ENCODE peak calls at places on chromosomes 7 and 10, in nine cellular contexts. N is CD8-positive, alpha-beta T cell; E is WTC11; Q is Peyer's patch; S is tibial nerve; M is H9; C is keratinocyte; O is GM20000; W is endodermal cell. I is an unnamed sample.

GRCh38 chr7:85237721-85238120 is 50.9 kb upstream of the SEMA3D start:
- DNase-seq in N (no peak), E (no peak), Q (no peak), S (no peak), M (no peak), C (no peak), O (no peak), W (no peak), I (no peak)

GRCh38 chr7:79245623-79246249 is 207.7 kb downstream of the MAGI2 start:
- DNase-seq in N (no peak), E (no peak), Q (no peak), S (no peak), M (no peak), C (no peak), O (no peak), W (no peak), I (no peak)

GRCh38 chr10:126027707-126028106 is 131.3 kb downstream of the FANK1 start:
- DNase-seq in N (no peak), E (no peak), Q (no peak), S (no peak), M (no peak), C (no peak), O (no peak), W (no peak), I (no peak)

GRCh38 chr7:2812831-2813230 is 31.3 kb downstream of the GNA12 start:
- DNase-seq in N (no peak), E (no peak), Q (no peak), S (no peak), M (no peak), C (no peak), O (no peak), W (peak; percentile 6), I (no peak)

GRCh38 chr7:116399808-116400207 is 99.7 kb upstream of the CAV2 start:
- DNase-seq in N (no peak), E (no peak), Q (no peak), S (no peak), M (no peak), C (peak; percentile 67), O (no peak), W (no peak), I (no peak)

GRCh38 chr10:21315321-21316220 is 209.9 kb downstream of the SKIDA1 start:
- DNase-seq in N (no peak), E (peak; percentile 50), Q (no peak), S (peak; percentile 38), M (peak; percentile 78), C (peak; percentile 82), O (no peak), W (peak; percentile 92), I (no peak)

GRCh38 chr7:27661776-27662489 is 750 bp downstream of the HIBADH start:
- DNase-seq in N (peak; percentile 64), E (peak; percentile 30), Q (peak; percentile 66), S (no peak), M (no peak), C (no peak), O (peak; percentile 46), W (peak; percentile 82), I (no peak)

GRCh38 chr10:82267014-82267413 is 392.0 kb downstream of the NRG3 start:
- DNase-seq in N (no peak), E (no peak), Q (no peak), S (no peak), M (no peak), C (no peak), O (no peak), W (no peak), I (no peak)

GRCh38 chr7:151539055-151539714 is 19.5 kb upstream of the RHEB start:
- DNase-seq in N (no peak), E (no peak), Q (no peak), S (no peak), M (peak; percentile 56), C (no peak), O (peak; percentile 25), W (peak; percentile 68), I (no peak)

GRCh38 chr10:26697163-26697921 is at the start of gene PDSS1:
- DNase-seq in N (peak; percentile 82), E (peak; percentile 70), Q (peak; percentile 89), S (peak; percentile 45), M (peak; percentile 63), C (no peak), O (peak; percentile 94), W (peak; percentile 87), I (peak; percentile 62)

GRCh38 chr10:52170776-52171175 is 143.3 kb upstream of the DKK1 start:
- DNase-seq in N (no peak), E (no peak), Q (no peak), S (no peak), M (peak; percentile 66), C (no peak), O (no peak), W (no peak), I (no peak)

GRCh38 chr10:101228682-101229274 is 485 bp downstream of the LBX1 start:
- DNase-seq in N (no peak), E (peak; percentile 65), Q (no peak), S (no peak), M (peak; percentile 61), C (no peak), O (peak; percentile 58), W (peak; percentile 82), I (no peak)

GRCh38 chr7:140982508-140982907 is 32.2 kb downstream of the MRPS33 start:
- DNase-seq in N (no peak), E (no peak), Q (no peak), S (no peak), M (no peak), C (no peak), O (no peak), W (no peak), I (no peak)

GRCh38 chr10:114917927-114918672 is 19.9 kb upstream of the TRUB1 start:
- DNase-seq in N (no peak), E (no peak), Q (no peak), S (no peak), M (no peak), C (no peak), O (no peak), W (peak; percentile 57), I (no peak)

DNA sequence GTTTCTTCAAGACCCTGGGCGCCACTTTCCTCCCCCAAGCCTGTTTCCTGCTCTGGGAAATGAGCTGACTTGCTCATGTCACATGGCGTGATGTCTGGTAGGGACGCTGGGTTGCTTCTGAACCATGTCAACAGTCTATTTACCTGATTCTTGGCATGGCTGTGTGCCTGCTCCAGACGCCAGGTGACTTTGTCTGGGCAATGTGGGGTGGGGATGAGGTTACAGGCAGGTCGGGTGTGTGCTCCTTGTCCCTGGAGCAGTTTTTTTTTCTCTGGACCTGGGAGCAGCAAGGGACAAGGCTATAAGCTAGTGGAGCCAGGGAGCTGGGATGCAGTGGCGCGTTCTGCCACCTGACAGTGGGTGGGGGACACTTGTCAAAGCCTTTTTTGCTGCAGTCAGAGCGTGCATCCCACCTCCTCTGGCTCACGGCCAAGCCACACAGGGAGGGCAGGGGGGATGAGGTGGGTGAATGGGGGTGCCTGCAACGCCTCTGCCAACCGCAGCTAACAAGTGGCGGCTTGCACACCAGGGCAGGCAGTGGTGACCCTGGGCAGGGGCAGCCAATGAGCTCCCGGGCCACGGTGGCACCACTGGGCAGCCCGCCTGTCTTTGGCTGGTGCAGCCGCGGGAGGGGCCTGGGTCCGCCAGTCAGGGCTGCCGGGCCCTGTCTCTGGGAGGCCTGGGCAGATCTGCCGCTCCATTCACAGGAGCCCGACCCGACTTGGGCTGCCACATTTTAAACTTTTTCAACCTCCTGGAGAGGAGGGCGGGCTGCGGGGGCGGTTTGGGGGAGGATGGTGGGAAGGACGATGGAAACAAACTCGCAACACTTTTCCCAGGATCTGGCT is 22.9 kb downstream of the DNAJB12 start:
- DNase-seq in N (peak; percentile 92), E (peak; percentile 81), Q (peak; percentile 93), S (peak; percentile 64), M (peak; percentile 99), C (peak; percentile 95), O (peak; percentile 68), W (peak; percentile 99), I (no peak)
- TF ChIP-seq CTCF in N (peak; percentile 28), E (no peak), Q (peak; percentile 72), S (peak; percentile 25), M (peak; percentile 50), C (no peak), O (no peak), W (peak; percentile 49), I (no peak)

GRCh38 chr10:112115781-112116385 is 67.7 kb downstream of the GPAM start:
- DNase-seq in N (no peak), E (peak; percentile 72), Q (peak; percentile 65), S (no peak), M (peak; percentile 79), C (no peak), O (peak; percentile 74), W (peak; percentile 89), I (no peak)
- TF ChIP-seq CTCF in N (peak; percentile 58), E (peak; percentile 66), Q (peak; percentile 58), S (peak; percentile 55), M (peak; percentile 87), C (peak; percentile 68), O (peak; percentile 82), W (peak; percentile 87), I (peak; percentile 57)

DNA sequence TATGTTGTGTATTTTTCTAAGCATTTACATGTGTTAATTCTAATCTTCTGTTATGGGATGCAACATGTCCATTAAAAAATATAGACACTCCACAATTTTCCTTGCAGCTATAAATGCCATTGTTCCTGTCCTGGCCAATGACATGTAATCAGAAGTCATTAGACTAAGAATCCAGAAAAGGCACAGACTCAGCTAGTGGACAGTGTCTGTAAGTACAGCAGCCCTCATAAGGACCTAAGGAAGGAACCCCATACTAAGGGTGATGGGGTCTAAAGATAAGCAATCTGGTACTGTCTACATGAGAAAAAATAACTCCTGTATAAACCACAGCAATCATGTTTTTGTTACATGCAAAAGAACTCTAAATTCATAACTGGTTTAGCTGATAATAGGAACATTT is 115.9 kb downstream of the GPR85 start:
- DNase-seq in N (no peak), E (no peak), Q (no peak), S (no peak), M (no peak), C (no peak), O (no peak), W (no peak), I (no peak)
- TF ChIP-seq CTCF in N (no peak), E (no peak), Q (no peak), S (no peak), M (peak; percentile 20), C (no peak), O (no peak), W (peak; percentile 23), I (no peak)

GRCh38 chr10:129854181-129854580 is 109.9 kb downstream of the EBF3 start:
- DNase-seq in N (no peak), E (no peak), Q (no peak), S (no peak), M (no peak), C (no peak), O (no peak), W (no peak), I (no peak)

GRCh38 chr10:129851941-129852650 is 112.0 kb downstream of the EBF3 start:
- DNase-seq in N (no peak), E (no peak), Q (no peak), S (no peak), M (no peak), C (no peak), O (no peak), W (no peak), I (no peak)

GRCh38 chr10:129852829-129853228 is 111.2 kb downstream of the EBF3 start:
- DNase-seq in N (no peak), E (no peak), Q (no peak), S (no peak), M (no peak), C (no peak), O (no peak), W (no peak), I (no peak)

GRCh38 chr10:129854796-129855705 is 109.0 kb downstream of the EBF3 start:
- DNase-seq in N (no peak), E (no peak), Q (no peak), S (no peak), M (no peak), C (no peak), O (no peak), W (no peak), I (no peak)

GRCh38 chr10:129853236-129853946 is 110.7 kb downstream of the EBF3 start:
- DNase-seq in N (no peak), E (no peak), Q (no peak), S (no peak), M (no peak), C (no peak), O (no peak), W (no peak), I (no peak)
- TF ChIP-seq CTCF in N (no peak), E (peak; percentile 35), Q (peak; percentile 57), S (peak; percentile 6), M (peak; percentile 50), C (no peak), O (peak; percentile 5), W (peak; percentile 71), I (peak; percentile 50)